ENCODE peak calls at places on chromosomes 5 and 9, in four cellular contexts. B, S, U and N are unnamed samples.

GRCh38 chr9:68731857-68732256 is 26.8 kb downstream of the PIP5K1B start:
- DNase-seq in B (no peak), S (no peak), U (no peak), N (no peak)

GRCh38 chr9:129620669-129621295 is at the start of gene C9orf50:
- DNase-seq in B (no peak), S (no peak), U (no peak), N (no peak)

GRCh38 chr9:35935755-35936509 is 22.0 kb downstream of the OR2S2 start:
- DNase-seq in B (no peak), S (peak), U (no peak), N (no peak)

GRCh38 chr9:27440888-27441740 is 83.0 kb upstream of the IFNK start:
- DNase-seq in B (no peak), S (no peak), U (no peak), N (no peak)

GRCh38 chr5:114176356-114176755 is 185.5 kb upstream of the KCNN2 start:
- DNase-seq in B (no peak), S (peak), U (no peak), N (no peak)

GRCh38 chr9:76996700-76997099 is 22.8 kb upstream of the FOXB2 start:
- DNase-seq in B (no peak), S (peak), U (no peak), N (peak)

GRCh38 chr5:59279979-59280378 is 613.5 kb downstream of the PDE4D start:
- DNase-seq in B (no peak), S (no peak), U (no peak), N (no peak)

GRCh38 chr5:58184910-58185309 is 275.0 kb downstream of the PLK2 start:
- DNase-seq in B (no peak), S (no peak), U (no peak), N (peak)

GRCh38 chr9:135582541-135582940 is 21.0 kb downstream of the PAEP start:
- DNase-seq in B (no peak), S (no peak), U (no peak), N (no peak)

GRCh38 chr9:12880406-12881016 is 105.7 kb downstream of the LURAP1L start:
- DNase-seq in B (no peak), S (no peak), U (no peak), N (no peak)

GRCh38 chr9:272251-273213 is 57.9 kb downstream of the DOCK8 start:
- DNase-seq in B (no peak), S (no peak), U (peak), N (no peak)

DNA sequence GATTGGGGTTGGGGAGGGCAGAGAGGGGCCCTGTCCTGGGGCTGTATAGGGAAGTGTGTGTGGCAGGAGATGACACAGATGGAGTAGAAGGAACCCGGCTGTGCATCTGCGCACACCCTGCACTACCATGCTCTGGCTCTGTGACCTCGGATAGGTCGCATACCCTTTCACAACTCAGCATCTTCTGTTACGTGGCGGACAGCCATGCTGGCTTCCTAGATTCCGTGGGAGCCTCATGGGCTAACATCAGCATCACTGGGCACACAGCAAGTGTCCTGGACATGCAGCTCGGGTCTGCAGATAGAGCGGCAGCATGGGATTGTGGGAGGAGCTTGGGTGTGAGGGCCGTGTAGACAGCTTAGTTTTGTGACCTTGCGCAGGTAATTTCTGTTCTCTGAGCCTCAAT is 9.2 kb downstream of the ARPC5L start:
- DNase-seq in B (no peak), S (no peak), U (no peak), N (no peak)
- H3K4me3 ChIP-seq in B (peak), S (peak), U (no peak), N (no peak)

GRCh38 chr9:14321517-14322125 is 7.7 kb upstream of the NFIB start:
- DNase-seq in B (no peak), S (no peak), U (no peak), N (no peak)
- H3K4me3 ChIP-seq in B (peak), S (peak), U (peak), N (peak)

GRCh38 chr5:137995077-137995746 is 37.7 kb downstream of the FAM13B start:
- DNase-seq in B (no peak), S (peak), U (no peak), N (no peak)
- H3K4me3 ChIP-seq in B (no peak), S (no peak), U (no peak), N (no peak)

DNA sequence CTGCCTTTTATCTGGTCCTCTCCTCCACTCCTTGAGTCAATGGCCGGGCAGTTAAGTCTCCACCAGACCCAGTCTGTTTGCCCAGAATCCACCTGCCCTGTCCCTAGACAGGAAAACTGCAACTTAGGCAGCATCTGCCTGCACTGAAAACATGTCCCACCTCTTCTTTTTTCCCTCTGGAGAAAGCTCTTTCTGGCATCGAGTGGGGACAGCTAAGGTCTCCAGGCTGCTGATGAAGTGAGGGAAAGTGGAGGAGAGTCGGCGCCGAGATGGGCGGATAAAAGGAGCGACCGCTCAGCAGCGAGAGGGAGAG is 243 bp upstream of the SHISAL2B start:
- DNase-seq in B (no peak), S (no peak), U (no peak), N (no peak)
- H3K4me3 ChIP-seq in B (no peak), S (peak), U (no peak), N (no peak)